ENCODE peak calls at places on chromosome 17, in four cellular contexts. H is IMR-90, D is neuronal stem cell, F is H9. W is an unnamed sample.

GRCh38 chr17:69235338-69236058 is 6.9 kb upstream of the ABCA10 start:
- DNase-seq in H (peak), D (peak), F (peak), W (peak)

GRCh38 chr17:79811888-79812205 is 15.0 kb upstream of the CBX8 start:
- DNase-seq in H (no peak), D (no peak), F (peak), W (no peak)

GRCh38 chr17:20032636-20033035 is 23.5 kb downstream of the SPECC1 start:
- DNase-seq in H (no peak), D (no peak), F (no peak), W (no peak)

GRCh38 chr17:83084214-83084613 is 4.8 kb downstream of the METRNL start:
- DNase-seq in H (no peak), D (no peak), F (no peak), W (no peak)

GRCh38 chr17:80826346-80826954 is 165.2 kb upstream of the CHMP6 start:
- DNase-seq in H (no peak), D (no peak), F (no peak), W (no peak)

GRCh38 chr17:5931611-5932010 is 138.6 kb upstream of the WSCD1 start:
- DNase-seq in H (no peak), D (no peak), F (no peak), W (no peak)

GRCh38 chr17:15475620-15476354 is 8.4 kb upstream of the CDRT4 start:
- DNase-seq in H (peak), D (no peak), F (no peak), W (no peak)

GRCh38 chr17:62717589-62718342 is 90.3 kb downstream of the MRC2 start:
- DNase-seq in H (no peak), D (no peak), F (peak), W (no peak)

GRCh38 chr17:79922161-79922569 is 82.9 kb upstream of the CBX4 start:
- DNase-seq in H (no peak), D (no peak), F (no peak), W (no peak)

GRCh38 chr17:80224683-80225082 is 4.5 kb downstream of the SLC26A11 start:
- DNase-seq in H (no peak), D (no peak), F (peak), W (peak)

GRCh38 chr17:61313515-61314326 is 85.9 kb upstream of the TBX2 start:
- DNase-seq in H (no peak), D (no peak), F (no peak), W (no peak)

GRCh38 chr17:28282596-28282995 is 36.4 kb upstream of the TMEM97 start:
- DNase-seq in H (peak), D (no peak), F (no peak), W (peak)

GRCh38 chr17:61157246-61157887 is 242.3 kb upstream of the TBX2 start:
- DNase-seq in H (peak), D (no peak), F (no peak), W (no peak)

GRCh38 chr17:20133552-20133951 is 124.4 kb downstream of the SPECC1 start:
- DNase-seq in H (no peak), D (no peak), F (no peak), W (peak)

GRCh38 chr17:30952645-30953393 is 18.0 kb upstream of the RNF135 start:
- DNase-seq in H (no peak), D (no peak), F (no peak), W (no peak)

GRCh38 chr17:7842950-7843535 is 9.0 kb downstream of the KDM6B start:
- DNase-seq in H (peak), D (no peak), F (peak), W (peak)

GRCh38 chr17:78665952-78666920 is 89.0 kb upstream of the DNAH17 start:
- DNase-seq in H (no peak), D (no peak), F (no peak), W (no peak)

GRCh38 chr17:44788139-44788538 is 29.4 kb downstream of the ADAM11 start:
- DNase-seq in H (peak), D (no peak), F (no peak), W (no peak)

GRCh38 chr17:64244165-64244564 is 18.9 kb downstream of the TEX2 start:
- DNase-seq in H (peak), D (no peak), F (no peak), W (peak)

GRCh38 chr17:8142158-8142886 is 9.9 kb downstream of the PER1 start:
- DNase-seq in H (no peak), D (no peak), F (peak), W (no peak)

GRCh38 chr17:27293359-27293897 is 486 bp upstream of the WSB1 start:
- DNase-seq in H (no peak), D (no peak), F (no peak), W (peak)

GRCh38 chr17:80181431-80181830 is 11.6 kb downstream of the CARD14 start:
- DNase-seq in H (no peak), D (no peak), F (no peak), W (no peak)

GRCh38 chr17:64507418-64507766 is 615 bp downstream of the CEP95 start:
- DNase-seq in H (peak), D (peak), F (peak), W (peak)

GRCh38 chr17:56786989-56787482 is 46.7 kb downstream of the C17orf67 start:
- DNase-seq in H (peak), D (no peak), F (no peak), W (peak)

GRCh38 chr17:75739174-75739573 is 17.9 kb downstream of the ITGB4 start:
- DNase-seq in H (no peak), D (no peak), F (no peak), W (no peak)

GRCh38 chr17:19317359-19318095 is 45.0 kb downstream of the B9D1 start:
- DNase-seq in H (peak), D (peak), F (peak), W (peak)

GRCh38 chr17:58005031-58005727 is 1.9 kb downstream of the SRSF1 start:
- DNase-seq in H (peak), D (no peak), F (no peak), W (no peak)

GRCh38 chr17:57349533-57350227 is 93.4 kb downstream of the MSI2 start:
- DNase-seq in H (peak), D (no peak), F (no peak), W (no peak)

GRCh38 chr17:76688165-76688622 is 22.6 kb downstream of the MXRA7 start:
- DNase-seq in H (no peak), D (no peak), F (no peak), W (no peak)

GRCh38 chr17:65564793-65565192 is 3.3 kb upstream of the AXIN2 start:
- DNase-seq in H (peak), D (no peak), F (no peak), W (no peak)

GRCh38 chr17:74024871-74025531 is 178.5 kb upstream of the RPL38 start:
- DNase-seq in H (no peak), D (peak), F (no peak), W (peak)

GRCh38 chr17:61414141-61414935 is 14.7 kb downstream of the TBX2 start:
- DNase-seq in H (no peak), D (no peak), F (peak), W (no peak)

GRCh38 chr17:81911969-81912368 is 770 bp upstream of the PCYT2 start:
- DNase-seq in H (no peak), D (no peak), F (no peak), W (no peak)

GRCh38 chr17:5237541-5238016 is 2.9 kb upstream of the SCIMP start:
- DNase-seq in H (peak), D (peak), F (peak), W (peak)

GRCh38 chr17:52134641-52135040 is 23.9 kb downstream of the CA10 start:
- DNase-seq in H (no peak), D (no peak), F (no peak), W (no peak)

GRCh38 chr17:66555605-66556004 is 253.2 kb downstream of the PRKCA start:
- DNase-seq in H (no peak), D (no peak), F (no peak), W (no peak)

GRCh38 chr17:36864230-36864629 is 73.0 kb upstream of the LHX1 start:
- DNase-seq in H (no peak), D (no peak), F (no peak), W (no peak)

GRCh38 chr17:74292495-74292894 is 18.5 kb downstream of the DNAI2 start:
- DNase-seq in H (no peak), D (no peak), F (no peak), W (no peak)

GRCh38 chr17:48539177-48539576 is 5.7 kb downstream of the HOXB2 start:
- DNase-seq in H (peak), D (no peak), F (no peak), W (no peak)

GRCh38 chr17:29292992-29293889 is 707 bp downstream of the NUFIP2 start:
- DNase-seq in H (peak), D (peak), F (peak), W (peak)

GRCh38 chr17:29294580-29294900 is 592 bp upstream of the NUFIP2 start:
- DNase-seq in H (no peak), D (no peak), F (no peak), W (no peak)

GRCh38 chr17:29292071-29292991 is 1.6 kb downstream of the NUFIP2 start:
- DNase-seq in H (peak), D (peak), F (peak), W (peak)

GRCh38 chr17:29295420-29295819 is 1.5 kb upstream of the NUFIP2 start:
- DNase-seq in H (no peak), D (no peak), F (no peak), W (no peak)

GRCh38 chr17:29293890-29294579 is at the start of gene NUFIP2:
- DNase-seq in H (peak), D (peak), F (peak), W (peak)
- H2AK5ac ChIP-seq in H (peak), D (peak), F (no peak), W (peak)

GRCh38 chr17:29624586-29624985 is 1.9 kb upstream of the CORO6 start:
- DNase-seq in H (no peak), D (no peak), F (no peak), W (no peak)

GRCh38 chr17:29622337-29623282 is at the start of gene CORO6:
- DNase-seq in H (peak), D (peak), F (peak), W (peak)

GRCh38 chr17:29621751-29622194 is 939 bp downstream of the CORO6 start:
- DNase-seq in H (no peak), D (no peak), F (no peak), W (no peak)

GRCh38 chr17:29625037-29625750 is 2.5 kb upstream of the CORO6 start:
- DNase-seq in H (peak), D (no peak), F (peak), W (peak)

DNA sequence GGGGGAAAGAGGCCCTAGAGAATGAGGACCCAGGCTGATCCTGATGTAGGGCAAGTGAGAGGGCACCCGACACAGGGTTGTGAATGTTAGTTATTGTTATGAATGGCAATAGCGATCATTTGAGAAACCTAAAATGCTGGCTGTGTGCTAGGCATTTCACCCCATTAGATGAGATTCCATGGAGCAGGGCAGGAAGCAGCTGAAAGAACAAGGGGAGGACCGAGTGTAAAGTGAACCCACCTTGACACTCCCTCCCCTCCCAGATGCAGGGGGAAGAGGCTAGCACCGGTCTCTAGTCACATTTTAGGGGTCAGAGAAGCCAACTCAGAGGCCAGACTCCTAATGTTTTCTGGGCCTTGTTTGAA is 553 bp upstream of the CORO6 start:
- DNase-seq in H (no peak), D (no peak), F (no peak), W (no peak)
- H3K18ac ChIP-seq in H (no peak), D (peak), F (no peak), W (no peak)

GRCh38 chr17:72566671-72567484 is 446.1 kb downstream of the SOX9 start:
- DNase-seq in H (no peak), D (no peak), F (no peak), W (no peak)
- H2AK5ac ChIP-seq in H (peak), D (peak), F (no peak), W (no peak)

GRCh38 chr17:17494499-17495447 is 1.4 kb downstream of the RASD1 start:
- DNase-seq in H (peak), D (peak), F (peak), W (peak)

GRCh38 chr17:17495448-17496188 is 577 bp downstream of the RASD1 start:
- DNase-seq in H (peak), D (peak), F (no peak), W (peak)

GRCh38 chr17:17497845-17498520 is 1.8 kb upstream of the RASD1 start:
- DNase-seq in H (no peak), D (no peak), F (peak), W (no peak)

GRCh38 chr17:17497065-17497844 is 1.1 kb upstream of the RASD1 start:
- DNase-seq in H (no peak), D (no peak), F (peak), W (no peak)

DNA sequence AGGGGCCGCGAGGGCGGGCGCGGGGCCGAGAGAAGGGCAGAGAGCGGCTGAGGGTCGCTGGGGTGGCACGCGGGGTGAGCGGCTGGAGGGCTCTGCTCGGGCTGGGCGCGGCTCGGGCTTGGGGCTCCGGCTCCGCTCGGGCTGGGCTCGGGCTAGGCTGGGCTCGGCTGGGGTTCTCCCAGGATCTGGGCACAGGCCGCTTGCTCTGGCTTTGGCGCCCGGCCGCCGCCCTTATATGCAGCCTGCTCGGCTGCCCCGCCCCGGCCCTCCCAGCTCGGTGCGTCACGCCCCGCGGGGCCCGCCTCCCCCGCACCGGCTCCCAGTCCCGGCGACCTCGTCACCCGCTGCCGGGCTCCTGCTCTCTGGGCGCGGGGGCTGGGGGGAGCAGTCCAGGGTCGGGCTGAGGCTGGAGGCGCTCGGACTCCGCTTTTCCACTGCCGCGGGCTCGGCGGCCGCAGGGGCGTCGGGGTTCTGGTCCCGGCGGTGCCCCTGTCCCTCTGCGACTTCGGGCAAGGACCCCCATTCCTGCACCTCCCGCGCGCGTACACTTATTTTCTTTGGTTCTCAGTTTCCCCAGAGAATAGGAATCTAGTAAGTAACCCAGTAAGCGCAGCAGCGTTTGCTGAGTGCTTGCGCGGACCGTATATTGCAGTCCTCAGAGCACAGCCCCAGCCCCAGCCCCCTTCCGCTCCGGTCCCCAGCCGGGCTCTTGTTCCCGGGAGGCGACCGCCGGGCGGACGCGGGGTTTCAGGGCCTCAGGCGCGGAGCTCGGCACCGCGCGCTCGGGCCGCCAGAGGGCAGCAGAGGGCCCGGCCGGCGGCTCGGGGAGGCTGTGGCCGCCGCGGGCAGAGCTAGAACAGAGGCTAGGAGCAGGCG is at the start of gene RASD1:
- DNase-seq in H (peak), D (peak), F (peak), W (peak)
- H3K18ac ChIP-seq in H (no peak), D (peak), F (peak), W (no peak)

GRCh38 chr17:2084129-2084765 is 29.3 kb downstream of the HIC1 start:
- DNase-seq in H (peak), D (no peak), F (no peak), W (no peak)
- H2AK5ac ChIP-seq in H (peak), D (no peak), F (no peak), W (no peak)

GRCh38 chr17:59702304-59702703 is 4.9 kb downstream of the PTRH2 start:
- DNase-seq in H (no peak), D (no peak), F (no peak), W (no peak)

GRCh38 chr17:59707971-59708425 is 544 bp downstream of the VMP1 start:
- DNase-seq in H (no peak), D (peak), F (no peak), W (no peak)

GRCh38 chr17:59711936-59712335 is 4.5 kb downstream of the VMP1 start:
- DNase-seq in H (no peak), D (no peak), F (no peak), W (no peak)

GRCh38 chr17:59707182-59707970 is at the start of the genes PTRH2 and VMP1:
- DNase-seq in H (peak), D (peak), F (peak), W (peak)

DNA sequence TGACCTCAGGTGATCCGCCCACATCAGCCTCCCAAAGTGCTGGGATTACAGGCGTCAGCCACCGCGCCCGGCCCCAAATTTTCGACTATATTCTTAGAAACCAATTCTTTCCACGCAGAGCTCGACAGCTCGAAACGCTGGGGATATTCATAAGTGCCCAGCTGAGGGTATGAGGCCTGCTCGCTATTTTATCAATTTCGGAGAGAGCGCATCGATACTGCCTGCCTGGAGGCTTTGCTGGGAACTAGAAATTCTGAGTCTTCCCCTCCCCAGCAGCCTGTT is 389 bp downstream of the PTRH2 start:
- DNase-seq in H (no peak), D (no peak), F (no peak), W (no peak)
- H3K18ac ChIP-seq in H (no peak), D (peak), F (peak), W (peak)

GRCh38 chr17:21240375-21241055 is 12.7 kb downstream of the NATD1 start:
- DNase-seq in H (no peak), D (no peak), F (no peak), W (peak)
- H2AK5ac ChIP-seq in H (no peak), D (peak), F (no peak), W (no peak)

GRCh38 chr17:34255841-34256240 is 756 bp downstream of the CCL2 start:
- DNase-seq in H (no peak), D (no peak), F (no peak), W (no peak)

GRCh38 chr17:34252890-34253525 is 2.1 kb upstream of the CCL2 start:
- DNase-seq in H (no peak), D (no peak), F (no peak), W (no peak)

GRCh38 chr17:34255381-34255732 is 272 bp downstream of the CCL2 start:
- DNase-seq in H (no peak), D (no peak), F (no peak), W (no peak)

GRCh38 chr17:34254146-34254545 is 939 bp upstream of the CCL2 start:
- DNase-seq in H (peak), D (no peak), F (no peak), W (peak)

DNA sequence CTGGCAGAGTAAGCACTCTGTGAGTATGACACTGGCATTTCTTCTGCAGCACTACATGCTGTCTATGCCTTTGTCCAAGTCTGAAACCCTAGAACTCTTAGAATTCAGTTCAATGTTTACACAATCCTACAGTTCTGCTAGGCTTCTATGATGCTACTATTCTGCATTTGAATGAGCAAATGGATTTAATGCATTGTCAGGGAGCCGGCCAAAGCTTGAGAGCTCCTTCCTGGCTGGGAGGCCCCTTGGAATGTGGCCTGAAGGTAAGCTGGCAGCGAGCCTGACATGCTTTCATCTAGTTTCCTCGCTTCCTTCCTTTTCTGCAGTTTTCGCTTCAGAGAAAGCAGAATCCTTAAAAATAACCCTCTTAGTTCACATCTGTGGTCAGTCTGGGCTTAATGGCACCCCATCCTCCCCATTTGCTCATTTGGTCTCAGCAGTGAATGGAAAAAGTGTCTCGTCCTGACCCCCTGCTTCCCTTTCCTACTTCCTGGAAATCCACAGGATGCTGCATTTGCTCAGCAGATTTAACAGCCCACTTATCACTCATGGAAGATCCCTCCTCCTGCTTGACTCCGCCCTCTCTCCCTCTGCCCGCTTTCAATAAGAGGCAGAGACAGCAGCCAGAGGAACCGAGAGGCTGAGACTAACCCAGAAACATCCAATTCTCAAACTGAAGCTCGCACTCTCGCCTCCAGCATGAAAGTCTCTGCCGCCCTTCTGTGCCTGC is at the start of gene CCL2:
- DNase-seq in H (peak), D (no peak), F (peak), W (peak)
- H3K18ac ChIP-seq in H (peak), D (peak), F (peak), W (peak)

GRCh38 chr17:50522766-50523165 is 9.8 kb upstream of the EPN3 start:
- DNase-seq in H (no peak), D (no peak), F (no peak), W (no peak)
- H2AK5ac ChIP-seq in H (no peak), D (no peak), F (no peak), W (no peak)